ENCODE peak calls at places on chromosomes 12 and 14, in four cellular contexts. W, L, R and J are unnamed samples.

GRCh38 chr14:22837059-22837749 is 819 bp downstream of the MMP14 start:
- DNase-seq in R (peak), L (peak), W (no peak), J (peak)

GRCh38 chr12:48105321-48105866 is 485 bp downstream of the SENP1 start:
- DNase-seq in L (no peak), W (peak), R (no peak), J (peak)

GRCh38 chr14:51006781-51007211 is 62.5 kb upstream of the PYGL start:
- DNase-seq in L (peak), R (peak), W (no peak), J (peak)

GRCh38 chr12:76738824-76739579 is 24.9 kb upstream of the ZDHHC17 start:
- DNase-seq in R (no peak), W (no peak), L (no peak), J (no peak)

GRCh38 chr14:100684961-100685360 is 41.7 kb upstream of the DLK1 start:
- DNase-seq in R (no peak), W (no peak), L (no peak), J (no peak)

GRCh38 chr14:54877015-54877702 is 25.5 kb downstream of the GCH1 start:
- DNase-seq in R (no peak), W (no peak), L (no peak), J (no peak)

GRCh38 chr12:42669471-42669997 is 80.0 kb upstream of the PRICKLE1 start:
- DNase-seq in L (no peak), W (no peak), R (no peak), J (no peak)

GRCh38 chr12:71684081-71684480 is 1.8 kb upstream of the TMEM19 start:
- DNase-seq in R (no peak), W (no peak), L (no peak), J (no peak)

GRCh38 chr12:25852792-25853191 is 105.7 kb upstream of the RASSF8 start:
- DNase-seq in R (no peak), L (no peak), W (no peak), J (peak)

GRCh38 chr12:5900533-5901255 is 44.4 kb downstream of the ANO2 start:
- DNase-seq in L (no peak), W (no peak), R (no peak), J (no peak)

GRCh38 chr14:98954347-98955000 is 317.5 kb downstream of the BCL11B start:
- DNase-seq in W (no peak), R (no peak), L (no peak), J (no peak)

GRCh38 chr12:27015730-27016076 is 1.5 kb upstream of the TM7SF3 start:
- DNase-seq in L (no peak), W (no peak), R (no peak), J (peak)

GRCh38 chr12:57138526-57139272 is 8.7 kb downstream of the LRP1-AS start:
- DNase-seq in W (no peak), R (no peak), L (peak), J (no peak)

GRCh38 chr12:118714051-118714460 is 267.3 kb upstream of the SRRM4 start:
- DNase-seq in W (no peak), L (peak), R (peak), J (no peak)

GRCh38 chr14:34718750-34719304 is 4.4 kb upstream of the CFL2 start:
- DNase-seq in W (no peak), R (no peak), L (no peak), J (peak)

GRCh38 chr14:64708148-64709004 is 4.2 kb downstream of the PLEKHG3 start:
- DNase-seq in R (no peak), L (peak), W (no peak), J (no peak)

GRCh38 chr12:109706747-109707469 is 6.7 kb upstream of the FAM222A start:
- DNase-seq in R (no peak), L (no peak), W (no peak), J (no peak)

GRCh38 chr12:79151956-79152355 is 287.4 kb downstream of the SYT1 start:
- DNase-seq in W (no peak), L (no peak), R (no peak), J (no peak)

GRCh38 chr12:39638178-39638577 is 18.6 kb upstream of the ABCD2 start:
- DNase-seq in L (no peak), R (no peak), W (no peak), J (no peak)

GRCh38 chr12:67599691-67600090 is 48.9 kb upstream of the DYRK2 start:
- DNase-seq in L (no peak), W (no peak), R (no peak), J (no peak)

GRCh38 chr14:97380539-97380941 is 583.4 kb downstream of the VRK1 start:
- DNase-seq in L (no peak), W (peak), R (no peak), J (no peak)

GRCh38 chr14:60164404-60164716 is 838 bp downstream of the DHRS7 start:
- DNase-seq in W (no peak), R (no peak), L (no peak), J (peak)

GRCh38 chr12:122517877-122518276 is 8.9 kb downstream of the RSRC2 start:
- DNase-seq in L (no peak), W (no peak), R (no peak), J (peak)

GRCh38 chr14:104431929-104432541 is 147.5 kb upstream of the C14orf180 start:
- DNase-seq in W (no peak), L (no peak), R (no peak), J (no peak)

GRCh38 chr12:56042430-56043203 is 899 bp downstream of the RPS26 start:
- DNase-seq in W (no peak), R (no peak), L (no peak), J (no peak)

GRCh38 chr12:105477873-105478272 is 147.4 kb downstream of the C12orf75 start:
- DNase-seq in R (no peak), L (peak), W (no peak), J (no peak)

GRCh38 chr12:105476616-105477015 is 146.1 kb downstream of the C12orf75 start:
- DNase-seq in R (no peak), W (no peak), L (no peak), J (no peak)

GRCh38 chr12:105470102-105470501 is 139.6 kb downstream of the C12orf75 start:
- DNase-seq in W (no peak), R (no peak), L (no peak), J (no peak)

GRCh38 chr12:105470601-105471000 is 140.1 kb downstream of the C12orf75 start:
- DNase-seq in R (no peak), W (no peak), L (no peak), J (no peak)

GRCh38 chr12:105474672-105475071 is 144.2 kb downstream of the C12orf75 start:
- DNase-seq in W (no peak), R (no peak), L (no peak), J (peak)
- TF ChIP-seq CTCF in W (no peak), R (no peak), L (no peak), J (no peak)

DNA sequence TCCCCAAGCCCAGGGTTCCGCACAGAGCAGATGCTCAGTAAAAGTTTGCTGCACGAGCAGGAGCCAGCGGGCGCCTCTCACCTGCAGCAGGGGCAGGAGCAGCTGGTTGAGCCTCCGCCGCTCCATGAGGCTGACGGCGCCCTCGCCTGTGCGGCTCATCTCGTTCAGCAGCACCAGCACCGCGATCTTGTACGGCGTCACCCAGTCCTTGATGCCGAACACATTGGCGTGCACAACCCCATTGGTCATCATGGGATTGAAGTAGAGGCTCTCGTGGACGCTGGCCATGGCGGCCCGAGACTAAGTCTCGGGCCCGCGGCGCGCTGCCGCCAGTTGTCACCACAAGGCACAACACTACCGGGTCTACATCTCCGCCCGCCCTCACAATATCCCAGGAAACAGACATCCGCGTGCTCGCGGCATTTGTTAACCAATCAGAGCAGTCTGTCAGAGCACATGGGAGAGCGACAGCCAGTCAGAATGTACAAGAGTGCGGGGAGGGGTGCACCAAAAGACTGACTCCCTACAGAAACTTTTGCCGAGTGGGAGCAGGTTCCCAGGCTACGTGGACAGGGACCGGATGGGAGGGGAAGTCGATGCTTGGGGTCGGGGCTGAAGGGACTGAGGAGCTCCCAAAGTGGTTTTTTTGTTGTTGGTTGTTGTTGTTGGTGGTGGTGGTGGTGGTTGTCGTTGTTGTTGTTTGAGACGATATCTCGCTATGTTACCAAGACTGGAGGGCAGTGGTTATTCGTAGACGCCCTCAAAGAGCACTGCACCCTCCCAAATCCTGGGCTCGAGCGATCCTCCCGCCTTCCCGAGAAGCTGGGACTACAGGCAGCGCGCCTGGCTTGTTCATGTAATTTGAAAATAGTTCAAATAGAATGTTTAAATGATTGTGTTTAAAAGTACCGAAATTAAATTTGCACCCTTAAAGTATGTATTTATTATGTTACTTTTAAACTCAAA is at the start of gene ANAPC5:
- DNase-seq in W (peak), L (peak), R (peak), J (peak)
- TF ChIP-seq CTCF in W (no peak), L (peak), R (peak), J (no peak)

DNA sequence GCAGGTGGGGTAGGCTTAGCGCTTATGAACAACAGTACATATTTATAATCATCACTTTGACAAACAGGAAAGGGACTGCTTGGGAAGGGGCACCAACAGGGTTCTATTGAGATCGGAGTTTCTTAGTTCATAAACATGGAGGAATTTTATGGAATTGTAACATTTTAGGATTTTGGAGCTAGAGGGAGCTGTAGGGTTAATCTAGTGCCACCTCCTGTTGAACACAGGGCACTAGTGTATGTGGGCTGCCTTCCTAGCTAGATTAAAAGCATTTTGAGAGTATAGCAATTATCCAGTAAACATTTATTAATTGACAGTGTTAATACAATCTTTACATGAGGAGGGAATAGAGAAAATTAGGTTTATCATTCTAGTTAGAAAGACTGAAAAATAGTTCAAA is 23.1 kb upstream of the TBC1D30 start:
- DNase-seq in R (no peak), L (no peak), W (no peak), J (no peak)
- TF ChIP-seq CTCF in R (no peak), L (no peak), W (no peak), J (no peak)

GRCh38 chr14:80927385-80927989 is 14.1 kb downstream of the CEP128 start:
- DNase-seq in R (no peak), L (no peak), W (no peak), J (no peak)
- TF ChIP-seq CTCF in R (no peak), L (no peak), W (no peak), J (peak)